ENCODE peak calls at places on chromosomes 13 and 19, in five cellular contexts. A is skeletal muscle cell, M is activated T-helper 1 cell treated with Interleukin-2 at 50 U/mL for 16 hours, V is lower lobe of right lung, Z is GM23338. K is an unnamed sample.

GRCh38 chr19:4575978-4576933 is 16.8 kb upstream of the SEMA6B start:
- DNase-seq in A (no peak), M (peak; percentile 36), V (no peak), Z (peak; percentile 75), K (no peak)

GRCh38 chr19:16773259-16773658 is 53.6 kb downstream of the NWD1 start:
- DNase-seq in A (no peak), M (no peak), V (no peak), Z (no peak), K (no peak)

GRCh38 chr13:20489185-20489820 is 36.4 kb downstream of the CRYL1 start:
- DNase-seq in A (no peak), M (no peak), V (no peak), Z (no peak), K (peak; percentile 41)

GRCh38 chr19:46610851-46611770 is 10.0 kb downstream of the CALM3 start:
- DNase-seq in A (no peak), M (no peak), V (no peak), Z (no peak), K (no peak)

GRCh38 chr13:109684836-109685602 is 101.4 kb downstream of the IRS2 start:
- DNase-seq in A (peak; percentile 74), M (no peak), V (no peak), Z (no peak), K (peak; percentile 58)

GRCh38 chr13:97142452-97142851 is 79.7 kb upstream of the MBNL2 start:
- DNase-seq in A (no peak), M (no peak), V (no peak), Z (peak; percentile 56), K (no peak)

GRCh38 chr13:45398862-45399261 is 19.3 kb downstream of the SLC25A30 start:
- DNase-seq in A (no peak), M (peak; percentile 16), V (no peak), Z (no peak), K (no peak)

GRCh38 chr19:30076751-30077670 is 135.0 kb downstream of the URI1 start:
- DNase-seq in A (no peak), M (no peak), V (no peak), Z (no peak), K (no peak)

GRCh38 chr13:47374741-47375140 is 477.9 kb upstream of the HTR2A start:
- DNase-seq in A (no peak), M (no peak), V (no peak), Z (no peak), K (no peak)

GRCh38 chr13:108276060-108276459 is 6.5 kb downstream of the TNFSF13B start:
- DNase-seq in A (no peak), M (no peak), V (no peak), Z (no peak), K (no peak)

GRCh38 chr13:75704942-75705320 is 68.8 kb downstream of the LMO7 start:
- DNase-seq in A (no peak), M (no peak), V (peak; percentile 79), Z (peak; percentile 47), K (peak; percentile 72)

GRCh38 chr19:46521241-46521640 is 25.6 kb upstream of the PNMA8B start:
- DNase-seq in A (no peak), M (no peak), V (no peak), Z (no peak), K (no peak)

GRCh38 chr19:17677002-17677401 is 11.2 kb downstream of the UNC13A start:
- DNase-seq in A (no peak), M (no peak), V (no peak), Z (peak; percentile 67), K (no peak)

GRCh38 chr13:50098693-50099092 is 83.4 kb downstream of the KCNRG start:
- DNase-seq in A (no peak), M (no peak), V (no peak), Z (no peak), K (no peak)

GRCh38 chr19:5153601-5154128 is 184.8 kb downstream of the KDM4B start:
- DNase-seq in A (no peak), M (no peak), V (no peak), Z (no peak), K (no peak)